ENCODE peak calls at places on chromosome 14, in ten cellular contexts. One of them, this sample, is unnamed. For H3K9me3, the result is how much of the 10 kb centered on the place peaks cover.

GRCh38 chr14:39177168-39177545 is 2.1 kb downstream of the PNN start:
- DNase-seq in gastrocnemius medialis: no peak
- DNase-seq in tibial nerve: no peak
- DNase-seq in IMR-90: no peak
- DNase-seq in BE2C: no peak
- DNase-seq in mammary epithelial cell: no peak
- DNase-seq in cardiac muscle cell: no peak
- DNase-seq in effector memory CD4-positive, alpha-beta T cell: no peak
- DNase-seq in body of pancreas: no peak
- DNase-seq in heart right ventricle: no peak
- DNase-seq in this sample: no peak

GRCh38 chr14:59161571-59162175 is 26.8 kb upstream of the DAAM1 start:
- DNase-seq in mammary epithelial cell: peak
- DNase-seq in gastrocnemius medialis: no peak
- DNase-seq in tibial nerve: no peak
- DNase-seq in IMR-90: peak
- DNase-seq in cardiac muscle cell: peak
- DNase-seq in BE2C: no peak
- DNase-seq in heart right ventricle: no peak
- DNase-seq in body of pancreas: peak
- DNase-seq in effector memory CD4-positive, alpha-beta T cell: no peak
- DNase-seq in this sample: no peak

GRCh38 chr14:84129028-84129427 is 1400.9 kb upstream of the FLRT2 start:
- DNase-seq in cardiac muscle cell: no peak
- DNase-seq in BE2C: no peak
- DNase-seq in effector memory CD4-positive, alpha-beta T cell: no peak
- DNase-seq in heart right ventricle: no peak
- DNase-seq in mammary epithelial cell: no peak
- DNase-seq in body of pancreas: no peak
- DNase-seq in tibial nerve: no peak
- DNase-seq in IMR-90: no peak
- DNase-seq in gastrocnemius medialis: no peak
- DNase-seq in this sample: no peak

GRCh38 chr14:95533391-95533821 is 1.4 kb upstream of the GLRX5 start:
- DNase-seq in gastrocnemius medialis: no peak
- DNase-seq in mammary epithelial cell: no peak
- DNase-seq in heart right ventricle: no peak
- DNase-seq in body of pancreas: peak
- DNase-seq in IMR-90: peak
- DNase-seq in effector memory CD4-positive, alpha-beta T cell: no peak
- DNase-seq in cardiac muscle cell: peak
- DNase-seq in tibial nerve: no peak
- DNase-seq in BE2C: peak
- DNase-seq in this sample: no peak

GRCh38 chr14:101975231-101975630 is 10.9 kb downstream of the DYNC1H1 start:
- DNase-seq in gastrocnemius medialis: no peak
- DNase-seq in heart right ventricle: no peak
- DNase-seq in IMR-90: no peak
- DNase-seq in cardiac muscle cell: no peak
- DNase-seq in mammary epithelial cell: no peak
- DNase-seq in BE2C: no peak
- DNase-seq in body of pancreas: no peak
- DNase-seq in effector memory CD4-positive, alpha-beta T cell: no peak
- DNase-seq in tibial nerve: no peak
- DNase-seq in this sample: no peak

GRCh38 chr14:56555921-56556570 is 23.6 kb upstream of the TMEM260 start:
- DNase-seq in body of pancreas: no peak
- DNase-seq in tibial nerve: no peak
- DNase-seq in heart right ventricle: no peak
- DNase-seq in cardiac muscle cell: peak
- DNase-seq in effector memory CD4-positive, alpha-beta T cell: no peak
- DNase-seq in gastrocnemius medialis: no peak
- DNase-seq in mammary epithelial cell: peak
- DNase-seq in IMR-90: peak
- DNase-seq in BE2C: no peak
- DNase-seq in this sample: no peak

GRCh38 chr14:24150567-24150966 is 3.3 kb downstream of the RNF31 start:
- DNase-seq in mammary epithelial cell: no peak
- DNase-seq in BE2C: no peak
- DNase-seq in heart right ventricle: no peak
- DNase-seq in IMR-90: no peak
- DNase-seq in gastrocnemius medialis: no peak
- DNase-seq in cardiac muscle cell: no peak
- DNase-seq in effector memory CD4-positive, alpha-beta T cell: no peak
- DNase-seq in body of pancreas: no peak
- DNase-seq in tibial nerve: no peak
- DNase-seq in this sample: no peak

GRCh38 chr14:76779221-76780057 is 18.2 kb downstream of the VASH1 start:
- DNase-seq in effector memory CD4-positive, alpha-beta T cell: no peak
- DNase-seq in gastrocnemius medialis: no peak
- DNase-seq in tibial nerve: no peak
- DNase-seq in body of pancreas: no peak
- DNase-seq in cardiac muscle cell: no peak
- DNase-seq in heart right ventricle: no peak
- DNase-seq in BE2C: no peak
- DNase-seq in mammary epithelial cell: no peak
- DNase-seq in IMR-90: no peak
- DNase-seq in this sample: no peak

GRCh38 chr14:19917243-19917642 is 3.2 kb upstream of the OR4K5 start:
- DNase-seq in IMR-90: no peak
- DNase-seq in cardiac muscle cell: no peak
- DNase-seq in effector memory CD4-positive, alpha-beta T cell: no peak
- DNase-seq in tibial nerve: no peak
- DNase-seq in heart right ventricle: no peak
- DNase-seq in gastrocnemius medialis: no peak
- DNase-seq in body of pancreas: no peak
- DNase-seq in BE2C: no peak
- DNase-seq in mammary epithelial cell: no peak
- DNase-seq in this sample: no peak
- H3K9me3 ChIP-seq in IMR-90: under half
- H3K9me3 ChIP-seq in cardiac muscle cell: under half
- H3K9me3 ChIP-seq in effector memory CD4-positive, alpha-beta T cell: under half
- H3K9me3 ChIP-seq in tibial nerve: under half
- H3K9me3 ChIP-seq in heart right ventricle: under half
- H3K9me3 ChIP-seq in gastrocnemius medialis: under half
- H3K9me3 ChIP-seq in body of pancreas: under half
- H3K9me3 ChIP-seq in BE2C: under half
- H3K9me3 ChIP-seq in mammary epithelial cell: under half
- H3K9me3 ChIP-seq in this sample: under half

GRCh38 chr14:32802295-32802694 is 136.4 kb upstream of the NPAS3 start:
- DNase-seq in gastrocnemius medialis: no peak
- DNase-seq in BE2C: no peak
- DNase-seq in heart right ventricle: no peak
- DNase-seq in tibial nerve: no peak
- DNase-seq in effector memory CD4-positive, alpha-beta T cell: no peak
- DNase-seq in body of pancreas: no peak
- DNase-seq in cardiac muscle cell: no peak
- DNase-seq in IMR-90: no peak
- DNase-seq in mammary epithelial cell: no peak
- DNase-seq in this sample: no peak
- H3K9me3 ChIP-seq in gastrocnemius medialis: under half
- H3K9me3 ChIP-seq in BE2C: under half
- H3K9me3 ChIP-seq in heart right ventricle: under half
- H3K9me3 ChIP-seq in tibial nerve: under half
- H3K9me3 ChIP-seq in effector memory CD4-positive, alpha-beta T cell: under half
- H3K9me3 ChIP-seq in body of pancreas: under half
- H3K9me3 ChIP-seq in cardiac muscle cell: under half
- H3K9me3 ChIP-seq in IMR-90: under half
- H3K9me3 ChIP-seq in mammary epithelial cell: under half
- H3K9me3 ChIP-seq in this sample: under half

GRCh38 chr14:98321838-98322237 is 950.2 kb downstream of the BCL11B start:
- DNase-seq in BE2C: no peak
- DNase-seq in mammary epithelial cell: no peak
- DNase-seq in IMR-90: no peak
- DNase-seq in effector memory CD4-positive, alpha-beta T cell: no peak
- DNase-seq in body of pancreas: no peak
- DNase-seq in heart right ventricle: no peak
- DNase-seq in cardiac muscle cell: no peak
- DNase-seq in tibial nerve: no peak
- DNase-seq in gastrocnemius medialis: no peak
- DNase-seq in this sample: no peak
- H3K9me3 ChIP-seq in BE2C: under half
- H3K9me3 ChIP-seq in mammary epithelial cell: under half
- H3K9me3 ChIP-seq in IMR-90: under half
- H3K9me3 ChIP-seq in effector memory CD4-positive, alpha-beta T cell: under half
- H3K9me3 ChIP-seq in body of pancreas: under half
- H3K9me3 ChIP-seq in heart right ventricle: under half
- H3K9me3 ChIP-seq in cardiac muscle cell: under half
- H3K9me3 ChIP-seq in tibial nerve: under half
- H3K9me3 ChIP-seq in gastrocnemius medialis: under half
- H3K9me3 ChIP-seq in this sample: under half

GRCh38 chr14:106347890-106348755 is 821.7 kb downstream of the TMEM121 start:
- DNase-seq in mammary epithelial cell: no peak
- DNase-seq in effector memory CD4-positive, alpha-beta T cell: no peak
- DNase-seq in heart right ventricle: no peak
- DNase-seq in IMR-90: no peak
- DNase-seq in BE2C: no peak
- DNase-seq in gastrocnemius medialis: no peak
- DNase-seq in tibial nerve: no peak
- DNase-seq in body of pancreas: no peak
- DNase-seq in cardiac muscle cell: no peak
- DNase-seq in this sample: no peak

GRCh38 chr14:106343636-106344035 is 817.3 kb downstream of the TMEM121 start:
- DNase-seq in gastrocnemius medialis: no peak
- DNase-seq in body of pancreas: no peak
- DNase-seq in heart right ventricle: no peak
- DNase-seq in IMR-90: no peak
- DNase-seq in cardiac muscle cell: no peak
- DNase-seq in mammary epithelial cell: no peak
- DNase-seq in BE2C: no peak
- DNase-seq in tibial nerve: no peak
- DNase-seq in effector memory CD4-positive, alpha-beta T cell: no peak
- DNase-seq in this sample: no peak

GRCh38 chr14:106347291-106347778 is 821.0 kb downstream of the TMEM121 start:
- DNase-seq in effector memory CD4-positive, alpha-beta T cell: no peak
- DNase-seq in heart right ventricle: no peak
- DNase-seq in gastrocnemius medialis: no peak
- DNase-seq in mammary epithelial cell: no peak
- DNase-seq in BE2C: no peak
- DNase-seq in tibial nerve: no peak
- DNase-seq in body of pancreas: no peak
- DNase-seq in IMR-90: no peak
- DNase-seq in cardiac muscle cell: no peak
- DNase-seq in this sample: no peak

GRCh38 chr14:106346534-106347290 is 820.3 kb downstream of the TMEM121 start:
- DNase-seq in gastrocnemius medialis: no peak
- DNase-seq in body of pancreas: no peak
- DNase-seq in BE2C: no peak
- DNase-seq in effector memory CD4-positive, alpha-beta T cell: no peak
- DNase-seq in mammary epithelial cell: no peak
- DNase-seq in cardiac muscle cell: no peak
- DNase-seq in tibial nerve: no peak
- DNase-seq in heart right ventricle: no peak
- DNase-seq in IMR-90: no peak
- DNase-seq in this sample: no peak

GRCh38 chr14:106346084-106346483 is 819.7 kb downstream of the TMEM121 start:
- DNase-seq in cardiac muscle cell: no peak
- DNase-seq in mammary epithelial cell: no peak
- DNase-seq in gastrocnemius medialis: no peak
- DNase-seq in tibial nerve: no peak
- DNase-seq in IMR-90: no peak
- DNase-seq in BE2C: no peak
- DNase-seq in body of pancreas: no peak
- DNase-seq in effector memory CD4-positive, alpha-beta T cell: no peak
- DNase-seq in heart right ventricle: no peak
- DNase-seq in this sample: no peak
- H3K9me3 ChIP-seq in cardiac muscle cell: under half
- H3K9me3 ChIP-seq in mammary epithelial cell: under half
- H3K9me3 ChIP-seq in gastrocnemius medialis: under half
- H3K9me3 ChIP-seq in tibial nerve: under half
- H3K9me3 ChIP-seq in IMR-90: under half
- H3K9me3 ChIP-seq in BE2C: under half
- H3K9me3 ChIP-seq in body of pancreas: under half
- H3K9me3 ChIP-seq in effector memory CD4-positive, alpha-beta T cell: under half
- H3K9me3 ChIP-seq in heart right ventricle: under half
- H3K9me3 ChIP-seq in this sample: under half